ENCODE peak calls at places on chromosomes 4 and X, in five cellular contexts. One of them, this sample, is unnamed.

GRCh38 chrX:79117078-79117477 is 27.4 kb upstream of the GPR174 start:
- DNase-seq in activated T-cell treated with anti-CD3 and anti-CD28 coated beads, Interleukin-2, amount 50 U/mL, for 4 hours: no peak
- DNase-seq in activated CD4-positive, alpha-beta T cell treated with anti-CD3 and anti-CD28 coated beads, Interleukin-2, amount 50 U/mL, for 48 hours: no peak
- DNase-seq in midbrain: no peak
- DNase-seq in activated CD4-positive, CD25-positive, alpha-beta regulatory T cell: no peak
- DNase-seq in this sample: no peak

GRCh38 chrX:40040686-40041461 is 56.9 kb downstream of the BCOR start:
- DNase-seq in activated T-cell treated with anti-CD3 and anti-CD28 coated beads, Interleukin-2, amount 50 U/mL, for 4 hours: no peak
- DNase-seq in activated CD4-positive, alpha-beta T cell treated with anti-CD3 and anti-CD28 coated beads, Interleukin-2, amount 50 U/mL, for 48 hours: no peak
- DNase-seq in midbrain: no peak
- DNase-seq in activated CD4-positive, CD25-positive, alpha-beta regulatory T cell: no peak
- DNase-seq in this sample: no peak

GRCh38 chr4:77043507-77044131 is 32.2 kb downstream of the CCNI start:
- DNase-seq in activated T-cell treated with anti-CD3 and anti-CD28 coated beads, Interleukin-2, amount 50 U/mL, for 4 hours: no peak
- DNase-seq in activated CD4-positive, alpha-beta T cell treated with anti-CD3 and anti-CD28 coated beads, Interleukin-2, amount 50 U/mL, for 48 hours: no peak
- DNase-seq in midbrain: no peak
- DNase-seq in activated CD4-positive, CD25-positive, alpha-beta regulatory T cell: no peak
- DNase-seq in this sample: no peak

GRCh38 chr4:113445286-113445685 is 316.3 kb downstream of the CAMK2D start:
- DNase-seq in activated T-cell treated with anti-CD3 and anti-CD28 coated beads, Interleukin-2, amount 50 U/mL, for 4 hours: no peak
- DNase-seq in activated CD4-positive, alpha-beta T cell treated with anti-CD3 and anti-CD28 coated beads, Interleukin-2, amount 50 U/mL, for 48 hours: no peak
- DNase-seq in midbrain: no peak
- DNase-seq in activated CD4-positive, CD25-positive, alpha-beta regulatory T cell: no peak
- DNase-seq in this sample: peak

GRCh38 chr4:17787315-17787714 is 5.9 kb upstream of the FAM184B start:
- DNase-seq in activated T-cell treated with anti-CD3 and anti-CD28 coated beads, Interleukin-2, amount 50 U/mL, for 4 hours: no peak
- DNase-seq in activated CD4-positive, alpha-beta T cell treated with anti-CD3 and anti-CD28 coated beads, Interleukin-2, amount 50 U/mL, for 48 hours: no peak
- DNase-seq in midbrain: no peak
- DNase-seq in activated CD4-positive, CD25-positive, alpha-beta regulatory T cell: no peak
- DNase-seq in this sample: no peak

GRCh38 chr4:153248641-153249198 is 44.5 kb downstream of the TRIM2 start:
- DNase-seq in activated T-cell treated with anti-CD3 and anti-CD28 coated beads, Interleukin-2, amount 50 U/mL, for 4 hours: no peak
- DNase-seq in activated CD4-positive, alpha-beta T cell treated with anti-CD3 and anti-CD28 coated beads, Interleukin-2, amount 50 U/mL, for 48 hours: no peak
- DNase-seq in midbrain: no peak
- DNase-seq in activated CD4-positive, CD25-positive, alpha-beta regulatory T cell: no peak
- DNase-seq in this sample: no peak

GRCh38 chr4:81786063-81786763 is 314.5 kb upstream of the RASGEF1B start:
- DNase-seq in activated T-cell treated with anti-CD3 and anti-CD28 coated beads, Interleukin-2, amount 50 U/mL, for 4 hours: no peak
- DNase-seq in activated CD4-positive, alpha-beta T cell treated with anti-CD3 and anti-CD28 coated beads, Interleukin-2, amount 50 U/mL, for 48 hours: no peak
- DNase-seq in midbrain: peak
- DNase-seq in activated CD4-positive, CD25-positive, alpha-beta regulatory T cell: no peak
- DNase-seq in this sample: peak

GRCh38 chr4:27048350-27049100 is 187.9 kb downstream of the STIM2 start:
- DNase-seq in activated T-cell treated with anti-CD3 and anti-CD28 coated beads, Interleukin-2, amount 50 U/mL, for 4 hours: no peak
- DNase-seq in activated CD4-positive, alpha-beta T cell treated with anti-CD3 and anti-CD28 coated beads, Interleukin-2, amount 50 U/mL, for 48 hours: no peak
- DNase-seq in midbrain: peak
- DNase-seq in activated CD4-positive, CD25-positive, alpha-beta regulatory T cell: no peak
- DNase-seq in this sample: peak

GRCh38 chr4:141763373-141763772 is 127.0 kb downstream of the IL15 start:
- DNase-seq in activated T-cell treated with anti-CD3 and anti-CD28 coated beads, Interleukin-2, amount 50 U/mL, for 4 hours: no peak
- DNase-seq in activated CD4-positive, alpha-beta T cell treated with anti-CD3 and anti-CD28 coated beads, Interleukin-2, amount 50 U/mL, for 48 hours: no peak
- DNase-seq in midbrain: no peak
- DNase-seq in activated CD4-positive, CD25-positive, alpha-beta regulatory T cell: no peak
- DNase-seq in this sample: no peak

GRCh38 chrX:56729152-56729557 is at the start of gene NBDY:
- DNase-seq in activated T-cell treated with anti-CD3 and anti-CD28 coated beads, Interleukin-2, amount 50 U/mL, for 4 hours: no peak
- DNase-seq in activated CD4-positive, alpha-beta T cell treated with anti-CD3 and anti-CD28 coated beads, Interleukin-2, amount 50 U/mL, for 48 hours: peak
- DNase-seq in midbrain: peak
- DNase-seq in activated CD4-positive, CD25-positive, alpha-beta regulatory T cell: no peak
- DNase-seq in this sample: peak

GRCh38 chr4:150209140-150209829 is 131.0 kb downstream of the DCLK2 start:
- DNase-seq in activated T-cell treated with anti-CD3 and anti-CD28 coated beads, Interleukin-2, amount 50 U/mL, for 4 hours: no peak
- DNase-seq in activated CD4-positive, alpha-beta T cell treated with anti-CD3 and anti-CD28 coated beads, Interleukin-2, amount 50 U/mL, for 48 hours: peak
- DNase-seq in midbrain: no peak
- DNase-seq in activated CD4-positive, CD25-positive, alpha-beta regulatory T cell: no peak
- DNase-seq in this sample: no peak

GRCh38 chr4:17859793-17860406 is 49.1 kb downstream of the NCAPG start:
- DNase-seq in activated T-cell treated with anti-CD3 and anti-CD28 coated beads, Interleukin-2, amount 50 U/mL, for 4 hours: no peak
- DNase-seq in activated CD4-positive, alpha-beta T cell treated with anti-CD3 and anti-CD28 coated beads, Interleukin-2, amount 50 U/mL, for 48 hours: no peak
- DNase-seq in midbrain: no peak
- DNase-seq in activated CD4-positive, CD25-positive, alpha-beta regulatory T cell: no peak
- DNase-seq in this sample: no peak

This sample was measured in pons.